ENCODE peak calls at places on chromosome 10, in seven cellular contexts. W is SK-N-SH, E is HCT116, L is H1, S is K562, F is GM12878, O is HepG2. Y is an unnamed sample.

GRCh38 chr10:49071221-49071761 is 44.0 kb downstream of the VSTM4 start:
- DNase-seq in L (no peak), O (no peak), S (no peak), W (no peak), F (no peak), E (no peak), Y (no peak)

GRCh38 chr10:3892440-3893101 is 107.6 kb upstream of the KLF6 start:
- DNase-seq in O (no peak), W (no peak), E (no peak), S (no peak), L (no peak), F (no peak), Y (no peak)

GRCh38 chr10:61397175-61397986 is 55.8 kb downstream of the TMEM26 start:
- DNase-seq in L (no peak), F (no peak), S (no peak), E (no peak), O (no peak), W (no peak), Y (no peak)

GRCh38 chr10:95840121-95840520 is 67.7 kb upstream of the CC2D2B start:
- DNase-seq in S (no peak), O (no peak), L (no peak), E (no peak), F (no peak), W (no peak), Y (no peak)

GRCh38 chr10:68156373-68157185 is 47.3 kb downstream of the MYPN start:
- DNase-seq in S (peak), F (no peak), O (peak), E (peak), L (no peak), W (peak), Y (peak)

GRCh38 chr10:62813981-62814380 is 2.2 kb downstream of the EGR2 start:
- DNase-seq in L (no peak), W (no peak), O (no peak), S (no peak), E (no peak), F (no peak), Y (no peak)

GRCh38 chr10:24384954-24385353 is 176.0 kb downstream of the KIAA1217 start:
- DNase-seq in F (no peak), L (no peak), S (no peak), E (no peak), W (no peak), O (no peak), Y (no peak)

GRCh38 chr10:132858121-132859081 is 72.5 kb upstream of the NKX6-2 start:
- DNase-seq in W (no peak), O (no peak), S (peak), L (no peak), F (no peak), E (no peak), Y (no peak)

GRCh38 chr10:132984801-132985545 is 42.6 kb upstream of the CFAP46 start:
- DNase-seq in E (no peak), S (no peak), F (no peak), W (no peak), L (no peak), O (no peak), Y (no peak)

GRCh38 chr10:114042895-114043531 is 653 bp upstream of the ADRB1 start:
- DNase-seq in W (peak), F (no peak), E (peak), O (no peak), S (no peak), L (no peak), Y (no peak)

GRCh38 chr10:118953999-118954398 is 75.5 kb upstream of the NANOS1 start:
- DNase-seq in O (no peak), L (no peak), S (no peak), F (no peak), E (no peak), W (no peak), Y (no peak)

GRCh38 chr10:119537953-119538630 is 4.4 kb downstream of the RGS10 start:
- DNase-seq in O (no peak), L (no peak), W (no peak), S (no peak), E (no peak), F (no peak), Y (no peak)

GRCh38 chr10:86756511-86757109 is at the start of gene BMPR1A:
- DNase-seq in S (peak), E (no peak), O (no peak), F (no peak), L (no peak), W (peak), Y (no peak)

GRCh38 chr10:58976254-58976653 is 200.2 kb upstream of the PHYHIPL start:
- DNase-seq in O (no peak), F (no peak), W (no peak), E (no peak), S (no peak), L (no peak), Y (no peak)

GRCh38 chr10:6757119-6757518 is 177.0 kb upstream of the PRKCQ start:
- DNase-seq in L (no peak), W (no peak), F (no peak), S (no peak), E (no peak), O (no peak), Y (no peak)

GRCh38 chr10:76962851-76963250 is 674.8 kb downstream of the KCNMA1 start:
- DNase-seq in E (no peak), W (peak), S (no peak), O (no peak), L (no peak), F (no peak), Y (no peak)

GRCh38 chr10:118692911-118693310 is 61.9 kb downstream of the CACUL1 start:
- DNase-seq in O (no peak), S (no peak), E (no peak), F (no peak), W (peak), L (no peak), Y (no peak)

GRCh38 chr10:24849051-24849450 is 103.4 kb downstream of the PRTFDC1 start:
- DNase-seq in S (no peak), L (no peak), E (no peak), O (no peak), W (no peak), F (no peak), Y (no peak)

GRCh38 chr10:4470231-4470840 is 355.7 kb upstream of the AKR1E2 start:
- DNase-seq in S (no peak), L (no peak), F (no peak), E (no peak), O (no peak), W (no peak), Y (no peak)

GRCh38 chr10:94324609-94325233 is 38.0 kb downstream of the NOC3L start:
- DNase-seq in S (no peak), O (no peak), W (no peak), E (no peak), L (no peak), F (no peak), Y (no peak)

GRCh38 chr10:68832596-68832995 is 5.3 kb downstream of the STOX1 start:
- DNase-seq in L (no peak), W (no peak), S (no peak), O (no peak), F (no peak), E (no peak), Y (no peak)

GRCh38 chr10:93465806-93466675 is 16.1 kb downstream of the MYOF start:
- DNase-seq in W (peak), E (peak), L (no peak), S (peak), F (no peak), O (peak), Y (peak)

GRCh38 chr10:91211675-91212074 is 8.8 kb upstream of the PCGF5 start:
- DNase-seq in F (no peak), S (no peak), L (no peak), E (no peak), W (no peak), O (no peak), Y (no peak)

GRCh38 chr10:69101451-69102095 is 13.7 kb downstream of the SRGN start:
- DNase-seq in W (no peak), F (no peak), O (no peak), S (no peak), L (no peak), E (no peak), Y (no peak)

GRCh38 chr10:87842220-87842641 is 21.1 kb downstream of the KLLN start:
- DNase-seq in W (no peak), O (peak), S (no peak), F (no peak), E (peak), L (no peak), Y (peak)

GRCh38 chr10:58063854-58064480 is 203.7 kb downstream of the IPMK start:
- DNase-seq in E (no peak), S (no peak), W (no peak), O (no peak), F (no peak), L (no peak), Y (no peak)

DNA sequence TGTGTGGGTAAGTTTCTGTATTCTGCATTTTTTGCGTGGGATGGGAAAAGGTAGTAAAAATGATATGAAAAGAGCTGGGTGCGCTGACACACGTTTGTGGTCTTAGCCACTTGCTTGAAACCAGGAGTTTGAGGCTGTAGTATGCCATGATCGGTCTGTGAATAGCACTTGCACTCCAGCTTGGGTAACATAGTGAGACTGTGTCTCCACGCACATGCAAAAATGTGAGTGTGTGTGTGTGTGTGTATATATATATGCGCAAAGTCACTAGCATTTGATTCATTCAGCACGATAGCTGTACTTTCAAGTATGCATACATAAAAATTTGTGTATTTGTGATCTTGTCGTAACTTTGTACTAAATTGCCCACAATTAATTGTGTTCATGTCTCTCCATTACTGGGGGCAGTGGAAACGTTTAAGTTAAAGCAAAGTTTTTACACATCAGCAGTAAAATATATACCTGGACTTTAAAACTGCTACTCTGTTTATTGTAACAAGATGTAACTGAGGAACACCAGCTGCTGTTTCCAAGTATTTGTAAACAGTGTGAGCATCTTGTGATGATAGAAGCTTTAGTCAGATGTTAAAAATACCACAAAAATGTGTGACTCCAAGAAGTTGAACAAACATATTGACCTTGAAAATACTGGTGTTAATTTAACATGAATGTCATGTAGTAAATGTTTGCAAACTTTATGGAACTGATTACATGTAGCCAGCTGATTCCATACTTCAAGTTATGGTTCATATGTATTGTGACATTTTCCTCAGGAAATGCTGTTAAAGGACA is 1.6 kb downstream of the ZRANB1 start:
- DNase-seq in F (no peak), E (peak), O (no peak), W (no peak), L (no peak), S (no peak), Y (peak)
- H3K4me3 ChIP-seq in F (no peak), E (no peak), O (no peak), W (no peak), L (no peak), S (no peak), Y (no peak)

GRCh38 chr10:124992462-124993344 is 50.8 kb downstream of the ZRANB1 start:
- DNase-seq in E (peak), F (no peak), O (peak), W (peak), L (no peak), S (no peak), Y (peak)

GRCh38 chr10:124993345-124993708 is 51.4 kb downstream of the ZRANB1 start:
- DNase-seq in E (no peak), S (no peak), F (no peak), W (no peak), O (no peak), L (no peak), Y (no peak)

GRCh38 chr10:124991872-124992271 is 49.9 kb downstream of the ZRANB1 start:
- DNase-seq in E (no peak), L (no peak), O (no peak), F (no peak), W (no peak), S (no peak), Y (no peak)

GRCh38 chr10:124989526-124989925 is 47.6 kb downstream of the ZRANB1 start:
- DNase-seq in E (no peak), F (no peak), W (no peak), S (no peak), O (no peak), L (no peak), Y (no peak)

DNA sequence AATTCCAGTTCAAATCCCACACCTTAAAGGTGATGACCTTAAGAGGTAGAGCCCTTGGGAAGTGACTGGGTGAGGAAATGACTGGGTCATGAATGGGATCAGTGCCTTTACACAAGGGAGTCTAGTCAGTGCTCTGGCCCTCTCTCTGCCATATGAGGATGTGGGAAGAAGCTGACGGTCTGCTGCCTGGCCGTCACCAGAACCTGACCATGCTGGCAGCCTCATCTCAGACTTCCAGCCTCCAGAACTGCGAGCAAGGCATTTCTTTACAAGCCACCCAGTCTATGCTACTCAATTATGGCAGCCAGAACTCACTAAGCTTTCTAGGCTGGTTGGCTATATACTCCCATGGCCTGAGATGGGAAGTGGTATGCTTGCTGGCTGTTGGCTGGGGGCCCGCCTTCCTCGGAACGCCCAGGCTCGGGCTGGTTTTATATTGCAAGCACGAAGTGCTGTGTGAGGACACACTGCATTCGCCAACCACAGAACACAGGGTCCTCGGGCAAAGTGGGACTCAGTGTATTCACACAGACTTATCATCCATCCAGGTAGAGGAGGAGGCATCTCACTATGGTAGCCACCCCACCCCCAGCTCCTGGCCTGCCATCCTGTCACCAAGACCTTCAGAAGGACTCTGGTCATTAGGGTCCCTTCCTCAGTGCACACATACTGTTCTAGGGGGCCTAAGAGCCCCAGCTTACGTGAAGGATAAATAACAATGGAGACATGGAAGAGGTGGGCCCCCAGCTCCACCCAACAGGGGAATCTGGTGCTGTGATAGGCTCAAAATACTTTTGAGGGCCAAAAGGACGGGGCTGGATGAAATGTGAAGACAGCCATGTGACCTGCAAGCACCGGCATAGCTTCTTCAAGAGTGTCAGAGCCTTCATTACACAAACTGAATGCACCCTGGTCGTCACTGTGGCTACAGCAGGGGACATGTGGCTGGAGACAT is 49.0 kb downstream of the ZRANB1 start:
- DNase-seq in F (no peak), L (no peak), S (no peak), W (no peak), O (no peak), E (no peak), Y (no peak)
- TF ChIP-seq POLR2AphosphoS5 in F (no peak), L (peak), S (no peak), W (no peak), O (no peak), E (peak), Y (no peak)

GRCh38 chr10:60200012-60200681 is 189.5 kb downstream of the ANK3 start:
- DNase-seq in W (no peak), S (no peak), E (no peak), F (no peak), L (no peak), O (no peak), Y (no peak)
- TF ChIP-seq SIN3A in W (no peak), S (no peak), E (no peak), F (no peak), L (no peak), O (no peak), Y (no peak)

GRCh38 chr10:79137826-79138225 is 69.1 kb downstream of the ZMIZ1 start:
- DNase-seq in F (peak), E (no peak), O (no peak), L (no peak), S (no peak), W (no peak), Y (no peak)
- H3K4me3 ChIP-seq in F (peak), E (no peak), O (no peak), L (no peak), S (no peak), W (no peak), Y (no peak)

GRCh38 chr10:12510566-12510965 is 161.2 kb downstream of the CAMK1D start:
- DNase-seq in L (no peak), W (no peak), E (no peak), O (no peak), F (no peak), S (no peak), Y (no peak)

GRCh38 chr10:12513003-12513365 is 163.6 kb downstream of the CAMK1D start:
- DNase-seq in L (no peak), S (no peak), F (no peak), E (no peak), W (no peak), O (no peak), Y (no peak)

GRCh38 chr10:12513775-12514663 is 164.7 kb downstream of the CAMK1D start:
- DNase-seq in O (no peak), S (no peak), W (peak), L (no peak), E (no peak), F (no peak), Y (no peak)

GRCh38 chr10:12511651-12512050 is 162.3 kb downstream of the CAMK1D start:
- DNase-seq in F (no peak), L (no peak), S (no peak), E (no peak), O (no peak), W (no peak), Y (no peak)

DNA sequence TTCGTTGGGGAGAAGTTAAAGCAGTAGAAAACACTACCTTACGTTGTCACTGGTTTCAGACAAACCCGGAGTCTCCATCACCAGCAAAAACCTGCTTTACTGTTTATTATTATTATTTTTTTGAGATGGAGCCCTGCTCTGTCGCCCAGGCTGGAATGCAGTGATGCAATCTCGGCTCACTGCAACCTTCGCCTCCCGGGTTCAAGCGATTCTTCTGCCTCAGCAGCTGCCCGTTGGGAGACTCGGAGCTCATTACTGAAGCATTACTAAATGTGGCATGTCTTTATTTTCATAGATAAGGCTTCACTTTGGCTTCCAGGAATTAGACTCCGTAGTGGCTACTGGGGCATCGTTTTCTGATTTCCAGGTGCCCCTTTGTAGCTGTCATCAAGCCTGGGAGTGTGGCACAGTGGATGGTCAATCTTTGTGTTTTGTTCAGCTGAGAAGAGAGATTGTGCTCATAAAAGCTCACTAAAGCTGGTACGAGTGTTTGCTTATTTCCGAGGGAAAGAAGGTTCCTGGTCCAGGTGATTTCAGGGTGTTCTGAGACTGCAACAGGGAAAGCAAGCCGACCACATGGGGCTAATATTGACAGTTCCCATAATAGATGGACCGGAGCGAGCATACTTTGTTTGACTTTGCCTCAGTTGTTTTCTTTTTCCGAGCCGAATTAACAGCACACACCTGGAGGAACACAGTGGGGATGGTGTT is 163.1 kb downstream of the CAMK1D start:
- DNase-seq in W (no peak), L (no peak), O (no peak), E (no peak), S (no peak), F (no peak), Y (no peak)
- TF ChIP-seq POLR2AphosphoS5 in W (no peak), L (no peak), O (no peak), E (no peak), S (no peak), F (no peak), Y (no peak)

DNA sequence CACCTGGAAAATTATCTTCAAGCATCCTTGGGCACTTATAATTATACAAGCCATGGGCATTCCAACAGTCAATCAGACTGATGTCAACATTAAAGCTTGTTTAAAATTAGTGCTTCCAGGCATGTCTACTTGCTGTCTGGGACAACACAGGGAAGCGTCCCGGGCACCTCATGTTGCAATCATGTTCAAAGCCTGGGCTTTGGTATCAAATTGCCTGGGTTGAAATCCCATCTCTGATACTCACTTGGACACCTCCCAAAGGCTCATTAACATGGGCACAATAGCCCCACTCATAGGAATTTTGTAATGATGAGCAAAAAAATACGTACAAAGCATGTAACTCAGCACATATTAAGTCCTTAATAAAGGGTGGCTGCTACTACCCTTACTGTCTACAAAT is 14.4 kb downstream of the AIFM2 start:
- DNase-seq in O (no peak), L (no peak), S (no peak), W (no peak), E (no peak), F (no peak), Y (no peak)
- TF ChIP-seq SIN3A in O (no peak), L (no peak), S (no peak), W (no peak), E (no peak), F (no peak), Y (no peak)

GRCh38 chr10:15439381-15439837 is 68.3 kb upstream of the FAM171A1 start:
- DNase-seq in S (peak), E (no peak), L (no peak), F (no peak), O (peak), W (peak), Y (no peak)
- H3K4me3 ChIP-seq in S (peak), E (no peak), L (no peak), F (no peak), O (peak), W (peak), Y (peak)

GRCh38 chr10:64286533-64286932 is 765.3 kb downstream of the REEP3 start:
- DNase-seq in E (no peak), F (no peak), S (no peak), W (no peak), O (no peak), L (no peak), Y (no peak)
- TF ChIP-seq POLR2AphosphoS5 in E (no peak), F (no peak), S (no peak), W (no peak), O (no peak), L (no peak), Y (no peak)

GRCh38 chr10:27620425-27621397 is 116.6 kb downstream of the RAB18 start:
- DNase-seq in F (no peak), L (no peak), S (no peak), E (no peak), O (no peak), W (no peak), Y (no peak)
- TF ChIP-seq SIN3A in F (no peak), L (no peak), S (no peak), E (no peak), O (no peak), W (no peak), Y (no peak)